ENCODE peak calls at places on chromosomes 3 and 15, in four cellular contexts. Z, C, H and Q are unnamed samples.

GRCh38 chr3:119990888-119991287 is 103.4 kb downstream of the GSK3B start:
- DNase-seq in Z (no peak), H (no peak), C (no peak), Q (no peak)

GRCh38 chr3:161977063-161977462 is 480.5 kb downstream of the OTOL1 start:
- DNase-seq in Z (no peak), H (no peak), C (no peak), Q (no peak)

GRCh38 chr3:153289334-153289808 is 127.3 kb downstream of the RAP2B start:
- DNase-seq in Z (no peak), H (no peak), C (no peak), Q (no peak)

GRCh38 chr3:141769171-141769894 is 6.1 kb downstream of the GRK7 start:
- DNase-seq in C (no peak), Z (no peak), H (no peak), Q (no peak)

GRCh38 chr15:57470543-57470942 is 94.2 kb downstream of the CGNL1 start:
- DNase-seq in C (no peak), Z (no peak), H (no peak), Q (no peak)

GRCh38 chr3:134242649-134243637 is 7.7 kb downstream of the RYK start:
- DNase-seq in Z (no peak), C (no peak), H (no peak), Q (no peak)

GRCh38 chr15:43052860-43053259 is 53.0 kb downstream of the UBR1 start:
- DNase-seq in C (no peak), Z (no peak), H (no peak), Q (no peak)

GRCh38 chr3:103169289-103169688 is 734.5 kb downstream of the ZPLD1 start:
- DNase-seq in H (no peak), Z (no peak), C (no peak), Q (no peak)

GRCh38 chr15:101124731-101125558 is 126.9 kb downstream of the CHSY1 start:
- DNase-seq in C (peak; percentile 22), Z (no peak), H (no peak), Q (no peak)

GRCh38 chr15:68423359-68424028 is 8.5 kb downstream of the ITGA11 start:
- DNase-seq in C (no peak), Z (no peak), H (no peak), Q (no peak)

GRCh38 chr3:78832785-78833204 is 935.0 kb downstream of the ROBO1 start:
- DNase-seq in H (no peak), Z (no peak), C (no peak), Q (no peak)

GRCh38 chr3:23611737-23612295 is 193.9 kb upstream of the UBE2E1 start:
- DNase-seq in C (peak; percentile 83), Z (no peak), H (peak; percentile 90), Q (no peak)

GRCh38 chr15:70669966-70670658 is 93.2 kb downstream of the UACA start:
- DNase-seq in C (no peak), Z (no peak), H (no peak), Q (no peak)

GRCh38 chr3:127735767-127736693 is 63.3 kb downstream of the ABTB1 start:
- DNase-seq in Z (no peak), C (no peak), H (no peak), Q (no peak)

GRCh38 chr15:86229966-86230365 is 150.3 kb downstream of the AGBL1 start:
- DNase-seq in C (no peak), Z (no peak), H (no peak), Q (no peak)

GRCh38 chr3:135143474-135143873 is 348.4 kb downstream of the EPHB1 start:
- DNase-seq in C (no peak), Z (no peak), H (no peak), Q (no peak)

GRCh38 chr3:52455283-52456168 is at the start of gene NISCH:
- DNase-seq in H (peak; percentile 75), C (peak; percentile 96), Z (peak; percentile 85), Q (no peak)

DNA sequence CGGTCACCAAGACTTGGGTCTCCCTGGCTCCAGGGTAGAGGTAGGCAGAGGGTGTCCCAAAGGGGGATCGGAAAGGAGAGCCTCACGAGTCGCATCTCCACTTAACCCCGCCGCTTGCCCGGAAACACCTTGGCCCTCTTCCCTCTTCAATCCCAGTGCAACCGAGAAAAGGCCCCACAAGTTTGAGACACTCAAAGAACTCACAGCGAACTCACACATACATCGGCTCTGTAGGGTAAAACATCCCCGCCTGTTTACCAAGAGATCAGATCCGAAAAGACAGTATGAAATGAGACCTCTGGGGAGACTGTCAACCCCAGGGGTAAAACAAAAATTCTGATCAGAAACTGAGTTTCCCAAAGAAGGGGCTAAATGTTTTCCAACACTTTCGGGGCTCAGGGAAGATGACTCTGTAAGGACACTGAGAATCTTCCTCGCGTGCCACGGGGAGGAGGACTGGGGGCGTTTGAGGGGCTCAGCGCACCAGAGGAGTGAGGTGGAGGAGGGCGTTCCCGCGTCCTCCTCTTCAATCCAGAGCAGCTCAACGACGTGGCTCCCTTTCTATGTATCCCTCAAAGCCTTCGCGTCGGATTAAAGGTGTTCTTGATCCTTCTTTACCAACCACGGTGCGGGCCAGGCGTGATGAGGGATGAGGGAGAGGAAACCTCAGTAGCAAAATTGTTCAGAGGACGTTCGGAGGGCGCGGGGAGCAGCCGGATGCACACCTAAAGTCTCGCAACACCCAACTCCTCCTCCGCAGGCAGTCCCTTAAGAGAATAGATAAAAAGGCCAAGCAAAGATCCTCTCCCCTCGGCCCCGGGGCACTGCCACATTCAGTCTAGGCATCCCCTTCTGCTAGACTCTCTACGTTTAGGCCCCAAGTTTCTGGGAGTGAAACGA is 3.7 kb downstream of the WNT5A start:
- DNase-seq in H (no peak), Z (no peak), C (no peak), Q (no peak)
- TF ChIP-seq CTCF in H (no peak), Z (no peak), C (no peak), Q (no peak)

GRCh38 chr3:46429250-46429649 is 22.2 kb downstream of the CCRL2 start:
- DNase-seq in C (no peak), Z (no peak), H (no peak), Q (no peak)

GRCh38 chr3:46422617-46423016 is 15.6 kb downstream of the CCRL2 start:
- DNase-seq in H (no peak), C (no peak), Z (no peak), Q (no peak)

GRCh38 chr3:46429671-46430070 is 22.6 kb downstream of the CCRL2 start:
- DNase-seq in C (no peak), H (no peak), Z (no peak), Q (no peak)

GRCh38 chr3:46423588-46423987 is 16.5 kb downstream of the CCRL2 start:
- DNase-seq in H (no peak), C (no peak), Z (no peak), Q (no peak)

GRCh38 chr3:46427929-46428833 is 21.1 kb downstream of the CCRL2 start:
- DNase-seq in Z (no peak), H (no peak), C (no peak), Q (no peak)
- TF ChIP-seq CTCF in Z (no peak), H (no peak), C (no peak), Q (no peak)

GRCh38 chr3:60698117-60698516 is 553.1 kb downstream of the FHIT start:
- DNase-seq in H (no peak), Z (no peak), C (no peak), Q (no peak)

GRCh38 chr3:60697132-60697531 is 554.1 kb downstream of the FHIT start:
- DNase-seq in Z (no peak), H (no peak), C (no peak), Q (no peak)

GRCh38 chr3:60696559-60697125 is 554.6 kb downstream of the FHIT start:
- DNase-seq in H (no peak), C (no peak), Z (no peak), Q (no peak)
- TF ChIP-seq CTCF in H (no peak), C (no peak), Z (no peak), Q (no peak)

GRCh38 chr3:25589104-25589782 is 75.5 kb downstream of the TOP2B start:
- DNase-seq in C (no peak), Z (no peak), H (no peak), Q (no peak)

GRCh38 chr3:25594007-25594502 is 70.7 kb downstream of the TOP2B start:
- DNase-seq in Z (no peak), H (no peak), C (no peak), Q (no peak)

GRCh38 chr3:25589783-25590258 is 74.9 kb downstream of the TOP2B start:
- DNase-seq in H (no peak), Z (no peak), C (no peak), Q (no peak)

GRCh38 chr3:25588441-25589103 is 76.1 kb downstream of the TOP2B start:
- DNase-seq in Z (no peak), H (no peak), C (no peak), Q (no peak)

DNA sequence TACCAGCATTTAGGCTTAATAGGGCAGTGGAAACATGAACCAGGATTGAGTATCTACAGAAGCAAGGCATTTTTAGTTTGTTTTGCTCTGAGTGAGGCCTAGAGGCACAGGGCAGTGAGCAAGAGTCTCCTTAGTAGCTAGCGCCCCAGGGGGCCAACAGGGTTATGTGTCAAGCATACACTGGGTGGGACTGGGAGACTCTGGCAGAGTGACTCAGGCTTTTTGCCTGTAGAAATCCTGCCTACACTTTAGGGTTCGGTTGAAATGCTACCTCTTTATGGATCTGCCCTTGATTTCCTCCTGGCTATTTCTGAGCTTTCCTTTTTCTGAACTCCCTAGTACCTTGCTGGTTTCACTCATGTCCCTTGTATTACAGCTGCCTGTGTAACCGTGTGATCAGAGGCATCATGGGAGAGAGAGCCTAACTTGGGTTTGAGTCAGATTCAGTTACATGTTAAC is 72.2 kb downstream of the TOP2B start:
- DNase-seq in H (no peak), C (no peak), Z (peak; percentile 31), Q (no peak)
- TF ChIP-seq CTCF in H (no peak), C (no peak), Z (no peak), Q (peak; percentile 68)

DNA sequence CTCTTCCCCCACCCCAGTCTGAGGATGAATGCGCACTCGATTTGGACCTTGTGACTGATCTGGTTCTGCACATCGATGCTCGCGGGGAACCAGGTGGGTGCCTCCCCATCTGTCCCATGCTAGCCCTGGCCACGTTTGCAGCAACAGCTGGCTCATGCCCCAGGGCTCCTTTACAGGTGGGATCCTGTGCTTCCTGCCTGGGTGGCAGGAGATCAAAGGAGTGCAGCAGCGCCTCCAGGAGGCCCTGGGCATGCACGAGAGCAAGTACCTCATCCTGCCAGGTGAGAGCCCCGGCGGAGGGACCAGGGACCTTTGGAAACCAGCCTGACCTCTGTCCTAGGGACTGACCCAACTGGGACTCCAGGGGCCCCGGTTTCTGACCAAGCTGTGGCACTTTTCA is 44.3 kb downstream of the DHX30 start:
- DNase-seq in C (peak; percentile 64), H (no peak), Z (peak; percentile 50), Q (no peak)
- TF ChIP-seq CTCF in C (no peak), H (no peak), Z (no peak), Q (no peak)